ENCODE peak calls at places on chromosomes 5 and 9, in seven cellular contexts. T is GM13977, A is progenitor cell of endocrine pancreas, R is fibroblast of villous mesenchyme, H is hepatocyte, P is endothelial cell, S is HL-60. Q is an unnamed sample.

GRCh38 chr5:73415617-73416016 is 33.0 kb downstream of the FOXD1 start:
- DNase-seq in T (no peak), R (no peak), A (no peak), P (no peak), S (no peak), H (no peak), Q (no peak)

GRCh38 chr5:101932599-101932998 is 363.5 kb downstream of the SLCO4C1 start:
- DNase-seq in H (no peak), R (no peak), T (no peak), P (no peak), S (no peak), A (no peak), Q (no peak)

GRCh38 chr5:64074533-64074932 is 91.1 kb upstream of the RNF180 start:
- DNase-seq in P (peak; percentile 33), H (peak; percentile 61), S (no peak), A (no peak), R (peak; percentile 8), T (peak; percentile 50), Q (peak; percentile 16)

GRCh38 chr5:16774806-16775205 is 158.0 kb upstream of the RETREG1 start:
- DNase-seq in R (peak; percentile 98), T (no peak), H (no peak), P (no peak), S (no peak), A (no peak), Q (no peak)

GRCh38 chr5:2213121-2213730 is 330.5 kb upstream of the IRX4 start:
- DNase-seq in H (no peak), S (no peak), P (no peak), T (no peak), A (no peak), R (no peak), Q (no peak)

GRCh38 chr9:114880276-114880891 is 50.0 kb downstream of the TNFSF8 start:
- DNase-seq in A (no peak), R (peak; percentile 63), T (no peak), P (no peak), S (peak; percentile 62), H (no peak), Q (no peak)

GRCh38 chr9:128733256-128733655 is 9.3 kb upstream of the ZDHHC12 start:
- DNase-seq in P (peak; percentile 85), A (peak; percentile 63), H (peak; percentile 90), R (peak; percentile 89), T (no peak), S (peak; percentile 76), Q (peak; percentile 84)

GRCh38 chr5:95027151-95027721 is 257.7 kb downstream of the MCTP1 start:
- DNase-seq in A (no peak), T (no peak), R (peak; percentile 6), S (no peak), P (no peak), H (no peak), Q (no peak)

GRCh38 chr5:169970911-169971436 is 9.3 kb downstream of the INSYN2B start:
- DNase-seq in H (no peak), T (no peak), A (no peak), P (peak; percentile 57), S (no peak), R (peak; percentile 47), Q (no peak)

GRCh38 chr5:181152406-181152805 is 5.0 kb downstream of the OR2V2 start:
- DNase-seq in A (no peak), T (no peak), S (no peak), P (no peak), H (no peak), R (no peak), Q (no peak)

GRCh38 chr5:148913985-148914421 is 87.6 kb downstream of the ADRB2 start:
- DNase-seq in A (no peak), T (no peak), S (no peak), R (peak; percentile 36), H (no peak), P (no peak), Q (no peak)

GRCh38 chr5:132747064-132747692 is at the start of gene CCNI2:
- DNase-seq in P (peak; percentile 32), S (no peak), T (peak; percentile 76), A (peak; percentile 24), R (peak; percentile 23), H (peak; percentile 58), Q (peak; percentile 14)

GRCh38 chr9:100322954-100323536 is 29.7 kb downstream of the TEX10 start:
- DNase-seq in S (no peak), A (no peak), R (peak; percentile 60), P (peak; percentile 30), T (peak; percentile 9), H (peak; percentile 53), Q (peak; percentile 44)

GRCh38 chr5:117060099-117060498 is 485.5 kb upstream of the SEMA6A start:
- DNase-seq in A (no peak), R (no peak), S (no peak), T (no peak), P (no peak), H (no peak), Q (no peak)

GRCh38 chr9:137305060-137305787 is 3.2 kb upstream of the NRARP start:
- DNase-seq in S (no peak), H (peak; percentile 33), A (peak; percentile 47), P (peak; percentile 78), R (peak; percentile 42), T (peak; percentile 81), Q (no peak)

GRCh38 chr5:120465281-120465961 is 1.3 kb downstream of the PRR16 start:
- DNase-seq in R (peak; percentile 73), S (no peak), P (peak; percentile 36), T (peak; percentile 19), H (peak; percentile 58), A (no peak), Q (peak; percentile 18)

GRCh38 chr5:64831996-64832395 is 63.3 kb downstream of the CWC27 start:
- DNase-seq in S (no peak), P (no peak), R (no peak), A (no peak), T (no peak), H (no peak), Q (no peak)

GRCh38 chr5:111553889-111554288 is 41.6 kb upstream of the STARD4 start:
- DNase-seq in S (no peak), P (no peak), H (no peak), A (no peak), R (no peak), T (no peak), Q (no peak)

GRCh38 chr9:34381323-34381722 is 4.6 kb upstream of the MYORG start:
- DNase-seq in S (no peak), H (peak; percentile 13), R (no peak), A (no peak), P (peak; percentile 6), T (no peak), Q (no peak)

GRCh38 chr5:65076251-65076869 is 307.6 kb downstream of the CWC27 start:
- DNase-seq in A (no peak), R (peak; percentile 82), H (peak; percentile 63), P (peak; percentile 16), T (peak; percentile 32), S (no peak), Q (no peak)

GRCh38 chr5:119943148-119943547 is 313.8 kb downstream of the FAM170A start:
- DNase-seq in R (peak; percentile 35), P (no peak), A (no peak), T (no peak), H (no peak), S (no peak), Q (no peak)

GRCh38 chr5:2889946-2890475 is 138.5 kb upstream of the IRX2 start:
- DNase-seq in P (no peak), S (no peak), T (no peak), A (peak; percentile 4), R (no peak), H (no peak), Q (no peak)

GRCh38 chr9:120299785-120300184 is 280.2 kb downstream of the CDK5RAP2 start:
- DNase-seq in P (no peak), R (no peak), H (no peak), T (no peak), S (no peak), A (no peak), Q (no peak)
- TF ChIP-seq CTCF in P (no peak), R (no peak), H (no peak), T (no peak), S (no peak), A (no peak), Q (no peak)

DNA sequence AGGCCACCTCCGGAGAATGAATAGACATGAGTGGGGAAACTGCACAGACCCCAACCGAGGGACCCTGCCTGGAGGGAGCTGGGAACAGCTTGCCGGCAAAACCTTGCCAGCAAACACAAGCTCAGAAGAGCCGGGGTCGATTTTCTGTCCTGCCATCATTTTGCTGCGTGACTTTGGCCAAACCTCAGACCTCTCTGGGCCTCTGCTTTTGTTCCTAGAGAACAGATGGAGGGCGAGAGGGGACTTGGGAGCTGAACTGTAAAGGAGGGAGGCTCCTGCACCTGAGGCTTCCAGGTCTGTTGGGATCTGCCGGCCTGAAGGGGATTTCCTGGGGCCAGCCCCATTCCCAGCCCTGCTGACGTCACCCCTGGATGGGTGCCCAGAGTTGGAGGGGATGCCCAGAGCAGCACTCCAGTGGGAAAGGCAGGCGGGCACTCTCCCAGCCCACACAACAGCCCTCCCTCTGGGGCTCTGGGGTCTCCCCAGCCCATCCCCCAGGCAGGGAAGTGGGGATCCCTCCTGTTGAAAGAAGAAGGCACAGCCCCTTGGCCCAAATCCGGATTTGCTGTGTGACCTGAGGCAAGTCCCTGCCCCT is 40.4 kb upstream of the SYNPO start:
- DNase-seq in H (peak; percentile 80), P (no peak), S (no peak), A (no peak), T (no peak), R (peak; percentile 80), Q (no peak)
- TF ChIP-seq CTCF in H (no peak), P (no peak), S (no peak), A (no peak), T (no peak), R (no peak), Q (no peak)

GRCh38 chr5:156893517-156893916 is 43.4 kb downstream of the PPP1R2B start:
- DNase-seq in A (no peak), S (no peak), P (no peak), H (no peak), T (no peak), R (no peak), Q (no peak)

GRCh38 chr5:156892864-156893263 is 42.8 kb downstream of the PPP1R2B start:
- DNase-seq in T (no peak), S (no peak), P (no peak), R (no peak), A (no peak), H (no peak), Q (no peak)

GRCh38 chr5:156896545-156896944 is 46.5 kb downstream of the PPP1R2B start:
- DNase-seq in A (no peak), P (no peak), R (no peak), S (no peak), T (no peak), H (no peak), Q (no peak)

GRCh38 chr5:156888520-156888919 is 38.4 kb downstream of the PPP1R2B start:
- DNase-seq in T (no peak), P (no peak), A (no peak), H (no peak), S (no peak), R (no peak), Q (no peak)

DNA sequence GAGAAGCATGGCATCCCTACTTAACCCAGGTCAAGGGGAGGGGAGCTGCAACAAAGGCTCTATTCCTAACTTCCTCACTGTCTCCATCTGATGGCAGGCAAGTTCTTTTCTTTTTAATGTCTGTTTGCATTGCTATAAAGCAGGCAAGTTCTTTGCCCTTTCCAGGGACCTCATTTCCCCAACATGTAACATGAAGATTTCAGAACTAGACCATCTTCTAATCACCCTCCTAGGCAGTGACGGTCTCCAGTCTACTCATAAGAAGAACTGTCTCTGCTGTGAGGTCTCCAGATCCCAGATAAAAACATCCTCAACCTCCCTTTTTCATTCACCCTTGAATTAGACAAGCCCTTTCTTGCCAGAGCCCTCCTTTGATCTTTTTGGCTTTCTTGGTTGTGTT is 42.1 kb downstream of the PPP1R2B start:
- DNase-seq in P (no peak), R (no peak), H (no peak), S (no peak), T (no peak), A (no peak), Q (no peak)
- TF ChIP-seq CTCF in P (no peak), R (no peak), H (peak; percentile 16), S (no peak), T (peak; percentile 33), A (no peak), Q (no peak)

GRCh38 chr5:140827704-140828401 is at the start of gene PCDHA6:
- DNase-seq in T (no peak), S (no peak), R (no peak), H (no peak), A (no peak), P (no peak), Q (no peak)
- TF ChIP-seq CTCF in T (no peak), S (no peak), R (peak; percentile 24), H (no peak), A (peak; percentile 60), P (no peak), Q (peak; percentile 69)

Q was measured in neural crest cell.